ENCODE peak calls at places on chromosomes 1 and 21, in seven cellular contexts. One of them, this sample, is unnamed.

GRCh38 chr1:227775841-227776240 is 39.6 kb upstream of the PRSS38 start:
- DNase-seq in right lobe of liver: no peak
- DNase-seq in CD8-positive, alpha-beta memory T cell: no peak
- DNase-seq in glomerular endothelial cell: no peak
- DNase-seq in AG10803: no peak
- DNase-seq in AG04450: no peak
- DNase-seq in neural crest cell: no peak
- DNase-seq in this sample: no peak

GRCh38 chr1:26078286-26079177 is 11.1 kb upstream of the TRIM63 start:
- DNase-seq in AG04450: no peak
- DNase-seq in glomerular endothelial cell: no peak
- DNase-seq in neural crest cell: no peak
- DNase-seq in CD8-positive, alpha-beta memory T cell: no peak
- DNase-seq in AG10803: no peak
- DNase-seq in right lobe of liver: no peak
- DNase-seq in this sample: no peak

GRCh38 chr1:10451286-10451685 is 1.5 kb downstream of the CORT start:
- DNase-seq in AG04450: no peak
- DNase-seq in neural crest cell: no peak
- DNase-seq in right lobe of liver: no peak
- DNase-seq in AG10803: peak
- DNase-seq in CD8-positive, alpha-beta memory T cell: no peak
- DNase-seq in glomerular endothelial cell: no peak
- DNase-seq in this sample: peak

GRCh38 chr1:32031578-32032286 is 18.1 kb downstream of the KHDRBS1 start:
- DNase-seq in right lobe of liver: no peak
- DNase-seq in glomerular endothelial cell: no peak
- DNase-seq in CD8-positive, alpha-beta memory T cell: no peak
- DNase-seq in AG10803: peak
- DNase-seq in neural crest cell: no peak
- DNase-seq in AG04450: peak
- DNase-seq in this sample: no peak

GRCh38 chr1:209500993-209501392 is 82.5 kb upstream of the CAMK1G start:
- DNase-seq in AG04450: no peak
- DNase-seq in right lobe of liver: no peak
- DNase-seq in AG10803: no peak
- DNase-seq in CD8-positive, alpha-beta memory T cell: no peak
- DNase-seq in glomerular endothelial cell: no peak
- DNase-seq in neural crest cell: no peak
- DNase-seq in this sample: no peak

GRCh38 chr1:38564946-38565570 is 294.5 kb downstream of the RRAGC start:
- DNase-seq in right lobe of liver: peak
- DNase-seq in AG10803: no peak
- DNase-seq in glomerular endothelial cell: no peak
- DNase-seq in AG04450: no peak
- DNase-seq in neural crest cell: no peak
- DNase-seq in CD8-positive, alpha-beta memory T cell: no peak
- DNase-seq in this sample: no peak

GRCh38 chr21:46065215-46065992 is 32.5 kb upstream of the COL6A2 start:
- DNase-seq in right lobe of liver: peak
- DNase-seq in CD8-positive, alpha-beta memory T cell: no peak
- DNase-seq in glomerular endothelial cell: no peak
- DNase-seq in AG04450: no peak
- DNase-seq in neural crest cell: no peak
- DNase-seq in AG10803: peak
- DNase-seq in this sample: no peak

GRCh38 chr1:54012862-54013261 is 5.1 kb downstream of the LDLRAD1 start:
- DNase-seq in right lobe of liver: no peak
- DNase-seq in neural crest cell: no peak
- DNase-seq in CD8-positive, alpha-beta memory T cell: no peak
- DNase-seq in glomerular endothelial cell: no peak
- DNase-seq in AG10803: no peak
- DNase-seq in AG04450: no peak
- DNase-seq in this sample: no peak

GRCh38 chr1:170095976-170096725 is 21.7 kb upstream of the KIFAP3 start:
- DNase-seq in CD8-positive, alpha-beta memory T cell: no peak
- DNase-seq in right lobe of liver: no peak
- DNase-seq in glomerular endothelial cell: no peak
- DNase-seq in AG04450: no peak
- DNase-seq in neural crest cell: no peak
- DNase-seq in AG10803: peak
- DNase-seq in this sample: no peak

GRCh38 chr1:230120289-230120948 is 53.4 kb downstream of the GALNT2 start:
- DNase-seq in neural crest cell: no peak
- DNase-seq in AG04450: no peak
- DNase-seq in AG10803: no peak
- DNase-seq in right lobe of liver: no peak
- DNase-seq in CD8-positive, alpha-beta memory T cell: no peak
- DNase-seq in glomerular endothelial cell: no peak
- DNase-seq in this sample: no peak

GRCh38 chr1:116777831-116778830 is 23.9 kb downstream of the CD2 start:
- DNase-seq in AG10803: peak
- DNase-seq in AG04450: no peak
- DNase-seq in neural crest cell: no peak
- DNase-seq in glomerular endothelial cell: no peak
- DNase-seq in right lobe of liver: no peak
- DNase-seq in CD8-positive, alpha-beta memory T cell: no peak
- DNase-seq in this sample: no peak

GRCh38 chr1:177913762-177914540 is 55.9 kb downstream of the SEC16B start:
- DNase-seq in AG10803: peak
- DNase-seq in neural crest cell: no peak
- DNase-seq in glomerular endothelial cell: no peak
- DNase-seq in CD8-positive, alpha-beta memory T cell: no peak
- DNase-seq in AG04450: peak
- DNase-seq in right lobe of liver: no peak
- DNase-seq in this sample: peak

GRCh38 chr1:30904962-30905335 is 3.6 kb downstream of the SDC3 start:
- DNase-seq in AG04450: no peak
- DNase-seq in AG10803: no peak
- DNase-seq in CD8-positive, alpha-beta memory T cell: no peak
- DNase-seq in neural crest cell: no peak
- DNase-seq in right lobe of liver: peak
- DNase-seq in glomerular endothelial cell: no peak
- DNase-seq in this sample: no peak

GRCh38 chr1:33635336-33636012 is 163.0 kb downstream of the ZSCAN20 start:
- DNase-seq in AG04450: no peak
- DNase-seq in right lobe of liver: no peak
- DNase-seq in glomerular endothelial cell: no peak
- DNase-seq in CD8-positive, alpha-beta memory T cell: no peak
- DNase-seq in AG10803: no peak
- DNase-seq in neural crest cell: no peak
- DNase-seq in this sample: no peak

GRCh38 chr1:1116701-1117468 is 996 bp upstream of the C1orf159 start:
- DNase-seq in right lobe of liver: no peak
- DNase-seq in glomerular endothelial cell: no peak
- DNase-seq in AG04450: no peak
- DNase-seq in AG10803: no peak
- DNase-seq in neural crest cell: no peak
- DNase-seq in CD8-positive, alpha-beta memory T cell: peak
- DNase-seq in this sample: no peak

GRCh38 chr21:45300786-45301520 is 13.3 kb upstream of the POFUT2 start:
- DNase-seq in AG04450: no peak
- DNase-seq in CD8-positive, alpha-beta memory T cell: no peak
- DNase-seq in glomerular endothelial cell: no peak
- DNase-seq in AG10803: no peak
- DNase-seq in right lobe of liver: peak
- DNase-seq in neural crest cell: no peak
- DNase-seq in this sample: no peak

GRCh38 chr1:21189906-21190500 is 13.3 kb upstream of the EIF4G3 start:
- DNase-seq in neural crest cell: no peak
- DNase-seq in right lobe of liver: no peak
- DNase-seq in glomerular endothelial cell: no peak
- DNase-seq in CD8-positive, alpha-beta memory T cell: no peak
- DNase-seq in AG04450: no peak
- DNase-seq in AG10803: no peak
- DNase-seq in this sample: no peak

GRCh38 chr1:170397061-170397460 is 134.9 kb upstream of the GORAB start:
- DNase-seq in AG04450: no peak
- DNase-seq in glomerular endothelial cell: no peak
- DNase-seq in right lobe of liver: no peak
- DNase-seq in CD8-positive, alpha-beta memory T cell: no peak
- DNase-seq in neural crest cell: no peak
- DNase-seq in AG10803: no peak
- DNase-seq in this sample: no peak

GRCh38 chr1:87852410-87853202 is 523.9 kb downstream of the LMO4 start:
- DNase-seq in AG04450: no peak
- DNase-seq in CD8-positive, alpha-beta memory T cell: no peak
- DNase-seq in neural crest cell: no peak
- DNase-seq in glomerular endothelial cell: no peak
- DNase-seq in AG10803: no peak
- DNase-seq in right lobe of liver: no peak
- DNase-seq in this sample: no peak

GRCh38 chr1:45205000-45205909 is 1.1 kb downstream of the ZSWIM5 start:
- DNase-seq in glomerular endothelial cell: no peak
- DNase-seq in right lobe of liver: peak
- DNase-seq in AG04450: no peak
- DNase-seq in neural crest cell: peak
- DNase-seq in AG10803: peak
- DNase-seq in CD8-positive, alpha-beta memory T cell: peak
- DNase-seq in this sample: peak

GRCh38 chr1:232413674-232414073 is 216.3 kb downstream of the SIPA1L2 start:
- DNase-seq in right lobe of liver: no peak
- DNase-seq in glomerular endothelial cell: no peak
- DNase-seq in neural crest cell: no peak
- DNase-seq in AG10803: no peak
- DNase-seq in AG04450: no peak
- DNase-seq in CD8-positive, alpha-beta memory T cell: no peak
- DNase-seq in this sample: no peak

GRCh38 chr1:109805486-109806180 is 41.9 kb upstream of the EPS8L3 start:
- DNase-seq in AG10803: peak
- DNase-seq in neural crest cell: no peak
- DNase-seq in right lobe of liver: no peak
- DNase-seq in glomerular endothelial cell: no peak
- DNase-seq in AG04450: no peak
- DNase-seq in CD8-positive, alpha-beta memory T cell: no peak
- DNase-seq in this sample: no peak

GRCh38 chr1:151846062-151846568 is 6.5 kb upstream of the C2CD4D start:
- DNase-seq in CD8-positive, alpha-beta memory T cell: no peak
- DNase-seq in AG10803: peak
- DNase-seq in right lobe of liver: no peak
- DNase-seq in neural crest cell: no peak
- DNase-seq in AG04450: no peak
- DNase-seq in glomerular endothelial cell: no peak
- DNase-seq in this sample: no peak

GRCh38 chr1:86067626-86068025 is 88.9 kb downstream of the COL24A1 start:
- DNase-seq in AG10803: no peak
- DNase-seq in neural crest cell: no peak
- DNase-seq in glomerular endothelial cell: peak
- DNase-seq in CD8-positive, alpha-beta memory T cell: no peak
- DNase-seq in right lobe of liver: no peak
- DNase-seq in AG04450: no peak
- DNase-seq in this sample: no peak

GRCh38 chr1:160726114-160726497 is 12.9 kb upstream of the SLAMF7 start:
- DNase-seq in AG10803: no peak
- DNase-seq in neural crest cell: no peak
- DNase-seq in AG04450: no peak
- DNase-seq in glomerular endothelial cell: no peak
- DNase-seq in CD8-positive, alpha-beta memory T cell: no peak
- DNase-seq in right lobe of liver: no peak
- DNase-seq in this sample: no peak

GRCh38 chr1:85460555-85461088 is 4.3 kb downstream of the DDAH1 start:
- DNase-seq in neural crest cell: no peak
- DNase-seq in right lobe of liver: no peak
- DNase-seq in CD8-positive, alpha-beta memory T cell: no peak
- DNase-seq in AG04450: no peak
- DNase-seq in glomerular endothelial cell: no peak
- DNase-seq in AG10803: no peak
- DNase-seq in this sample: no peak

GRCh38 chr21:44888581-44889550 is 15.4 kb upstream of the PTTG1IP start:
- DNase-seq in right lobe of liver: peak
- DNase-seq in glomerular endothelial cell: no peak
- DNase-seq in AG10803: no peak
- DNase-seq in CD8-positive, alpha-beta memory T cell: no peak
- DNase-seq in AG04450: no peak
- DNase-seq in neural crest cell: no peak
- DNase-seq in this sample: peak

GRCh38 chr1:8818325-8818775 is 910 bp upstream of the RERE start:
- DNase-seq in CD8-positive, alpha-beta memory T cell: no peak
- DNase-seq in right lobe of liver: peak
- DNase-seq in glomerular endothelial cell: peak
- DNase-seq in AG04450: no peak
- DNase-seq in AG10803: peak
- DNase-seq in neural crest cell: no peak
- DNase-seq in this sample: no peak

GRCh38 chr1:183019860-183020259 is 3.4 kb upstream of the LAMC1 start:
- DNase-seq in glomerular endothelial cell: no peak
- DNase-seq in right lobe of liver: peak
- DNase-seq in AG10803: peak
- DNase-seq in CD8-positive, alpha-beta memory T cell: no peak
- DNase-seq in neural crest cell: no peak
- DNase-seq in AG04450: no peak
- DNase-seq in this sample: no peak

GRCh38 chr1:19070197-19070651 is 113.7 kb upstream of the IFFO2 start:
- DNase-seq in AG10803: no peak
- DNase-seq in glomerular endothelial cell: no peak
- DNase-seq in CD8-positive, alpha-beta memory T cell: no peak
- DNase-seq in AG04450: no peak
- DNase-seq in right lobe of liver: no peak
- DNase-seq in neural crest cell: no peak
- DNase-seq in this sample: no peak

GRCh38 chr1:29832471-29832870 is 596.1 kb downstream of the PTPRU start:
- DNase-seq in right lobe of liver: no peak
- DNase-seq in AG10803: no peak
- DNase-seq in AG04450: no peak
- DNase-seq in glomerular endothelial cell: no peak
- DNase-seq in CD8-positive, alpha-beta memory T cell: no peak
- DNase-seq in neural crest cell: no peak
- DNase-seq in this sample: no peak

GRCh38 chr1:101174722-101175121 is 62.1 kb upstream of the S1PR1 start:
- DNase-seq in neural crest cell: no peak
- DNase-seq in AG04450: peak
- DNase-seq in right lobe of liver: no peak
- DNase-seq in glomerular endothelial cell: no peak
- DNase-seq in CD8-positive, alpha-beta memory T cell: no peak
- DNase-seq in AG10803: peak
- DNase-seq in this sample: no peak

GRCh38 chr21:44434936-44435635 is 20.2 kb upstream of the LRRC3 start:
- DNase-seq in AG04450: no peak
- DNase-seq in glomerular endothelial cell: no peak
- DNase-seq in right lobe of liver: no peak
- DNase-seq in CD8-positive, alpha-beta memory T cell: no peak
- DNase-seq in AG10803: no peak
- DNase-seq in neural crest cell: no peak
- DNase-seq in this sample: no peak

GRCh38 chr1:35505911-35506798 is 51.0 kb downstream of the KIAA0319L start:
- DNase-seq in right lobe of liver: no peak
- DNase-seq in CD8-positive, alpha-beta memory T cell: peak
- DNase-seq in neural crest cell: no peak
- DNase-seq in AG10803: peak
- DNase-seq in glomerular endothelial cell: peak
- DNase-seq in AG04450: peak
- DNase-seq in this sample: no peak

GRCh38 chr1:76066390-76066789 is 8.2 kb upstream of the ST6GALNAC3 start:
- DNase-seq in right lobe of liver: no peak
- DNase-seq in AG04450: no peak
- DNase-seq in neural crest cell: no peak
- DNase-seq in CD8-positive, alpha-beta memory T cell: no peak
- DNase-seq in AG10803: peak
- DNase-seq in glomerular endothelial cell: no peak
- DNase-seq in this sample: no peak

GRCh38 chr1:156196445-156196844 is 2.5 kb downstream of the SLC25A44 start:
- DNase-seq in right lobe of liver: peak
- DNase-seq in glomerular endothelial cell: no peak
- DNase-seq in AG10803: no peak
- DNase-seq in neural crest cell: no peak
- DNase-seq in CD8-positive, alpha-beta memory T cell: no peak
- DNase-seq in AG04450: no peak
- DNase-seq in this sample: no peak

This sample was measured in glutamatergic neuron.